ENCODE peak calls at places on chromosomes 5 and 9, in seven cellular contexts. One of them, this sample, is unnamed.

GRCh38 chr5:32193591-32193990 is 19.5 kb upstream of the GOLPH3 start:
- DNase-seq in T-cell: no peak
- DNase-seq in WTC11: no peak
- DNase-seq in activated naive CD4-positive, alpha-beta T cell: no peak
- DNase-seq in activated CD4-positive, alpha-beta T cell treated with anti-CD3 and anti-CD28 coated beads for 24 hours: no peak
- DNase-seq in NCI-H69: peak; percentile 99
- DNase-seq in neural crest cell: no peak
- DNase-seq in this sample: no peak

GRCh38 chr9:70491798-70492736 is 77.6 kb upstream of the KLF9 start:
- DNase-seq in T-cell: no peak
- DNase-seq in WTC11: no peak
- DNase-seq in activated naive CD4-positive, alpha-beta T cell: no peak
- DNase-seq in activated CD4-positive, alpha-beta T cell treated with anti-CD3 and anti-CD28 coated beads for 24 hours: no peak
- DNase-seq in NCI-H69: peak; percentile 88
- DNase-seq in neural crest cell: no peak
- DNase-seq in this sample: no peak

GRCh38 chr9:128004011-128004604 is 23.3 kb upstream of the EEIG1 start:
- DNase-seq in T-cell: no peak
- DNase-seq in WTC11: no peak
- DNase-seq in activated naive CD4-positive, alpha-beta T cell: no peak
- DNase-seq in activated CD4-positive, alpha-beta T cell treated with anti-CD3 and anti-CD28 coated beads for 24 hours: no peak
- DNase-seq in NCI-H69: no peak
- DNase-seq in neural crest cell: no peak
- DNase-seq in this sample: no peak

GRCh38 chr5:82413302-82414042 is 135.3 kb upstream of the RPS23 start:
- DNase-seq in T-cell: no peak
- DNase-seq in WTC11: no peak
- DNase-seq in activated naive CD4-positive, alpha-beta T cell: no peak
- DNase-seq in activated CD4-positive, alpha-beta T cell treated with anti-CD3 and anti-CD28 coated beads for 24 hours: no peak
- DNase-seq in NCI-H69: no peak
- DNase-seq in neural crest cell: no peak
- DNase-seq in this sample: no peak

GRCh38 chr9:136554870-136555269 is 9.0 kb upstream of the NOTCH1 start:
- DNase-seq in T-cell: no peak
- DNase-seq in WTC11: no peak
- DNase-seq in activated naive CD4-positive, alpha-beta T cell: no peak
- DNase-seq in activated CD4-positive, alpha-beta T cell treated with anti-CD3 and anti-CD28 coated beads for 24 hours: no peak
- DNase-seq in NCI-H69: no peak
- DNase-seq in neural crest cell: no peak
- DNase-seq in this sample: no peak

GRCh38 chr5:83474986-83475385 is 3.4 kb downstream of the VCAN start:
- DNase-seq in T-cell: no peak
- DNase-seq in WTC11: peak; percentile 32
- DNase-seq in activated naive CD4-positive, alpha-beta T cell: no peak
- DNase-seq in activated CD4-positive, alpha-beta T cell treated with anti-CD3 and anti-CD28 coated beads for 24 hours: no peak
- DNase-seq in NCI-H69: peak; percentile 24
- DNase-seq in neural crest cell: no peak
- DNase-seq in this sample: peak; percentile 49

GRCh38 chr5:167587768-167588167 is 703.7 kb upstream of the WWC1 start:
- DNase-seq in T-cell: no peak
- DNase-seq in WTC11: peak; percentile 47
- DNase-seq in activated naive CD4-positive, alpha-beta T cell: no peak
- DNase-seq in activated CD4-positive, alpha-beta T cell treated with anti-CD3 and anti-CD28 coated beads for 24 hours: no peak
- DNase-seq in NCI-H69: peak; percentile 42
- DNase-seq in neural crest cell: peak; percentile 14
- DNase-seq in this sample: peak; percentile 50

GRCh38 chr5:160363661-160364060 is 6.8 kb downstream of the C1QTNF2 start:
- DNase-seq in T-cell: no peak
- DNase-seq in WTC11: no peak
- DNase-seq in activated naive CD4-positive, alpha-beta T cell: no peak
- DNase-seq in activated CD4-positive, alpha-beta T cell treated with anti-CD3 and anti-CD28 coated beads for 24 hours: no peak
- DNase-seq in NCI-H69: no peak
- DNase-seq in neural crest cell: no peak
- DNase-seq in this sample: peak; percentile 73

GRCh38 chr9:38332625-38333024 is 59.9 kb upstream of the ALDH1B1 start:
- DNase-seq in T-cell: no peak
- DNase-seq in WTC11: no peak
- DNase-seq in activated naive CD4-positive, alpha-beta T cell: no peak
- DNase-seq in activated CD4-positive, alpha-beta T cell treated with anti-CD3 and anti-CD28 coated beads for 24 hours: no peak
- DNase-seq in NCI-H69: peak; percentile 23
- DNase-seq in neural crest cell: no peak
- DNase-seq in this sample: no peak

GRCh38 chr9:83056180-83056579 is 6.8 kb downstream of the RASEF start:
- DNase-seq in T-cell: no peak
- DNase-seq in WTC11: no peak
- DNase-seq in activated naive CD4-positive, alpha-beta T cell: no peak
- DNase-seq in activated CD4-positive, alpha-beta T cell treated with anti-CD3 and anti-CD28 coated beads for 24 hours: no peak
- DNase-seq in NCI-H69: no peak
- DNase-seq in neural crest cell: no peak
- DNase-seq in this sample: no peak

GRCh38 chr9:101508203-101508602 is 25.4 kb upstream of the RNF20 start:
- DNase-seq in T-cell: no peak
- DNase-seq in WTC11: no peak
- DNase-seq in activated naive CD4-positive, alpha-beta T cell: no peak
- DNase-seq in activated CD4-positive, alpha-beta T cell treated with anti-CD3 and anti-CD28 coated beads for 24 hours: no peak
- DNase-seq in NCI-H69: no peak
- DNase-seq in neural crest cell: no peak
- DNase-seq in this sample: no peak

GRCh38 chr5:178205010-178205748 is 846 bp downstream of the HNRNPAB start:
- DNase-seq in T-cell: peak; percentile 45
- DNase-seq in WTC11: peak; percentile 65
- DNase-seq in activated naive CD4-positive, alpha-beta T cell: peak; percentile 38
- DNase-seq in activated CD4-positive, alpha-beta T cell treated with anti-CD3 and anti-CD28 coated beads for 24 hours: peak; percentile 71
- DNase-seq in NCI-H69: peak; percentile 87
- DNase-seq in neural crest cell: peak; percentile 62
- DNase-seq in this sample: peak; percentile 68

GRCh38 chr5:104305602-104306001 is 743.0 kb upstream of the NUDT12 start:
- DNase-seq in T-cell: no peak
- DNase-seq in WTC11: no peak
- DNase-seq in activated naive CD4-positive, alpha-beta T cell: no peak
- DNase-seq in activated CD4-positive, alpha-beta T cell treated with anti-CD3 and anti-CD28 coated beads for 24 hours: no peak
- DNase-seq in NCI-H69: no peak
- DNase-seq in neural crest cell: no peak
- DNase-seq in this sample: no peak

GRCh38 chr5:138752341-138752950 is 779 bp upstream of the CTNNA1 start:
- DNase-seq in T-cell: no peak
- DNase-seq in WTC11: peak; percentile 36
- DNase-seq in activated naive CD4-positive, alpha-beta T cell: no peak
- DNase-seq in activated CD4-positive, alpha-beta T cell treated with anti-CD3 and anti-CD28 coated beads for 24 hours: no peak
- DNase-seq in NCI-H69: peak; percentile 80
- DNase-seq in neural crest cell: no peak
- DNase-seq in this sample: peak; percentile 32

GRCh38 chr5:116577064-116577788 is 2.6 kb upstream of the SEMA6A start:
- DNase-seq in T-cell: no peak
- DNase-seq in WTC11: peak; percentile 34
- DNase-seq in activated naive CD4-positive, alpha-beta T cell: no peak
- DNase-seq in activated CD4-positive, alpha-beta T cell treated with anti-CD3 and anti-CD28 coated beads for 24 hours: no peak
- DNase-seq in NCI-H69: no peak
- DNase-seq in neural crest cell: no peak
- DNase-seq in this sample: no peak

GRCh38 chr9:127116088-127116726 is 6.2 kb downstream of the ANGPTL2 start:
- DNase-seq in T-cell: no peak
- DNase-seq in WTC11: no peak
- DNase-seq in activated naive CD4-positive, alpha-beta T cell: no peak
- DNase-seq in activated CD4-positive, alpha-beta T cell treated with anti-CD3 and anti-CD28 coated beads for 24 hours: no peak
- DNase-seq in NCI-H69: no peak
- DNase-seq in neural crest cell: no peak
- DNase-seq in this sample: no peak

GRCh38 chr9:104743377-104743985 is 4.0 kb upstream of the NIPSNAP3A start:
- DNase-seq in T-cell: no peak
- DNase-seq in WTC11: no peak
- DNase-seq in activated naive CD4-positive, alpha-beta T cell: no peak
- DNase-seq in activated CD4-positive, alpha-beta T cell treated with anti-CD3 and anti-CD28 coated beads for 24 hours: no peak
- DNase-seq in NCI-H69: peak; percentile 70
- DNase-seq in neural crest cell: peak; percentile 24
- DNase-seq in this sample: peak; percentile 41

GRCh38 chr5:65262094-65262493 is 219.6 kb downstream of the ADAMTS6 start:
- DNase-seq in T-cell: no peak
- DNase-seq in WTC11: no peak
- DNase-seq in activated naive CD4-positive, alpha-beta T cell: no peak
- DNase-seq in activated CD4-positive, alpha-beta T cell treated with anti-CD3 and anti-CD28 coated beads for 24 hours: no peak
- DNase-seq in NCI-H69: peak; percentile 98
- DNase-seq in neural crest cell: no peak
- DNase-seq in this sample: peak; percentile 79

GRCh38 chr5:160929343-160929742 is 77.3 kb upstream of the ATP10B start:
- DNase-seq in T-cell: no peak
- DNase-seq in WTC11: no peak
- DNase-seq in activated naive CD4-positive, alpha-beta T cell: no peak
- DNase-seq in activated CD4-positive, alpha-beta T cell treated with anti-CD3 and anti-CD28 coated beads for 24 hours: no peak
- DNase-seq in NCI-H69: no peak
- DNase-seq in neural crest cell: no peak
- DNase-seq in this sample: no peak

GRCh38 chr5:113357696-113358476 is 76.9 kb downstream of the TSSK1B start:
- DNase-seq in T-cell: no peak
- DNase-seq in WTC11: no peak
- DNase-seq in activated naive CD4-positive, alpha-beta T cell: no peak
- DNase-seq in activated CD4-positive, alpha-beta T cell treated with anti-CD3 and anti-CD28 coated beads for 24 hours: no peak
- DNase-seq in NCI-H69: no peak
- DNase-seq in neural crest cell: no peak
- DNase-seq in this sample: no peak

GRCh38 chr5:112986224-112986623 is 9.6 kb downstream of the DCP2 start:
- DNase-seq in T-cell: no peak
- DNase-seq in WTC11: no peak
- DNase-seq in activated naive CD4-positive, alpha-beta T cell: no peak
- DNase-seq in activated CD4-positive, alpha-beta T cell treated with anti-CD3 and anti-CD28 coated beads for 24 hours: no peak
- DNase-seq in NCI-H69: no peak
- DNase-seq in neural crest cell: no peak
- DNase-seq in this sample: no peak

GRCh38 chr5:135826994-135827671 is 7.3 kb upstream of the SLC25A48 start:
- DNase-seq in T-cell: no peak
- DNase-seq in WTC11: no peak
- DNase-seq in activated naive CD4-positive, alpha-beta T cell: no peak
- DNase-seq in activated CD4-positive, alpha-beta T cell treated with anti-CD3 and anti-CD28 coated beads for 24 hours: no peak
- DNase-seq in NCI-H69: no peak
- DNase-seq in neural crest cell: no peak
- DNase-seq in this sample: no peak

GRCh38 chr5:39411051-39411450 is 13.7 kb downstream of the DAB2 start:
- DNase-seq in T-cell: no peak
- DNase-seq in WTC11: no peak
- DNase-seq in activated naive CD4-positive, alpha-beta T cell: no peak
- DNase-seq in activated CD4-positive, alpha-beta T cell treated with anti-CD3 and anti-CD28 coated beads for 24 hours: no peak
- DNase-seq in NCI-H69: no peak
- DNase-seq in neural crest cell: no peak
- DNase-seq in this sample: no peak

GRCh38 chr9:109506097-109506712 is 8.1 kb upstream of the PTPN3 start:
- DNase-seq in T-cell: no peak
- DNase-seq in WTC11: no peak
- DNase-seq in activated naive CD4-positive, alpha-beta T cell: no peak
- DNase-seq in activated CD4-positive, alpha-beta T cell treated with anti-CD3 and anti-CD28 coated beads for 24 hours: no peak
- DNase-seq in NCI-H69: peak; percentile 87
- DNase-seq in neural crest cell: no peak
- DNase-seq in this sample: no peak

This sample was measured in retina.